ENCODE peak calls at places on chromosomes 2 and 18, in ten cellular contexts. N is MM.1S, U is upper lobe of right lung, X is fibroblast of lung, C is astrocyte, G is sigmoid colon, L is endothelial cell of umbilical vein, I is cardiac muscle cell, T is ovary, E is prostate gland. B is an unnamed sample.

GRCh38 chr2:26654061-26654340 is 12.8 kb upstream of the CIB4 start:
- DNase-seq in N (no peak), U (no peak), X (no peak), C (no peak), G (no peak), L (no peak), I (no peak), T (no peak), E (no peak), B (peak; percentile 53)

GRCh38 chr18:42113529-42114191 is 158.6 kb downstream of the PIK3C3 start:
- DNase-seq in N (peak; percentile 24), U (no peak), X (peak; percentile 52), C (peak; percentile 44), G (no peak), L (no peak), I (no peak), T (no peak), E (no peak), B (no peak)

GRCh38 chr2:70143314-70144150 is 47.3 kb downstream of the C2orf42 start:
- DNase-seq in N (peak; percentile 73), U (peak; percentile 64), X (peak; percentile 48), C (peak; percentile 25), G (peak; percentile 82), L (peak; percentile 78), I (peak; percentile 65), T (peak; percentile 42), E (peak; percentile 65), B (peak; percentile 79)

GRCh38 chr2:129888896-129889295 is 90.6 kb upstream of the RAB6C start:
- DNase-seq in N (no peak), U (no peak), X (peak; percentile 9), C (peak; percentile 2), G (no peak), L (no peak), I (no peak), T (no peak), E (no peak), B (no peak)

GRCh38 chr18:49161627-49162026 is 210.9 kb upstream of the SMAD7 start:
- DNase-seq in N (no peak), U (no peak), X (peak; percentile 89), C (peak; percentile 89), G (no peak), L (no peak), I (no peak), T (no peak), E (no peak), B (peak; percentile 86)

GRCh38 chr18:7089369-7089768 is 28.2 kb downstream of the LAMA1 start:
- DNase-seq in N (no peak), U (no peak), X (no peak), C (no peak), G (no peak), L (no peak), I (no peak), T (no peak), E (no peak), B (no peak)

GRCh38 chr2:201420442-201421113 is 30.7 kb downstream of the TRAK2 start:
- DNase-seq in N (no peak), U (no peak), X (peak; percentile 82), C (peak; percentile 83), G (no peak), L (peak; percentile 91), I (no peak), T (no peak), E (no peak), B (peak; percentile 68)

GRCh38 chr2:139155991-139156390 is 375.8 kb upstream of the NXPH2 start:
- DNase-seq in N (no peak), U (no peak), X (peak; percentile 1), C (no peak), G (no peak), L (no peak), I (peak; percentile 13), T (no peak), E (no peak), B (no peak)

GRCh38 chr2:25265022-25265421 is 76.7 kb downstream of the DNMT3A start:
- DNase-seq in N (no peak), U (no peak), X (no peak), C (no peak), G (no peak), L (no peak), I (no peak), T (peak; percentile 55), E (no peak), B (peak; percentile 30)

GRCh38 chr2:2229898-2230817 is 100.9 kb downstream of the MYT1L start:
- DNase-seq in N (no peak), U (no peak), X (no peak), C (no peak), G (no peak), L (no peak), I (peak; percentile 4), T (no peak), E (no peak), B (peak; percentile 37)

GRCh38 chr2:74850816-74851566 is 17.1 kb downstream of the HK2 start:
- DNase-seq in N (no peak), U (no peak), X (peak; percentile 83), C (peak; percentile 81), G (no peak), L (no peak), I (no peak), T (no peak), E (no peak), B (no peak)

GRCh38 chr2:106839849-106840595 is 45.9 kb downstream of the ST6GAL2 start:
- DNase-seq in N (peak; percentile 87), U (no peak), X (no peak), C (no peak), G (no peak), L (no peak), I (peak; percentile 83), T (no peak), E (peak; percentile 25), B (no peak)
- TF ChIP-seq CTCF in N (peak; percentile 88), U (peak; percentile 16), X (no peak), C (peak; percentile 27), G (no peak), L (no peak), I (peak; percentile 21), T (no peak), E (no peak), B (peak; percentile 12)

GRCh38 chr2:11877764-11878163 is 131.3 kb downstream of the LPIN1 start:
- DNase-seq in N (no peak), U (no peak), X (no peak), C (no peak), G (peak; percentile 8), L (no peak), I (no peak), T (no peak), E (no peak), B (no peak)
- H3K4me1 ChIP-seq in N (no peaks in the 10 kb centered on the region), U (peaks cover 3% of the 10 kb centered on the region), X (no peaks in the 10 kb centered on the region), C (no peaks in the 10 kb centered on the region), G (peaks cover 12% of the 10 kb centered on the region), L (peaks cover 2% of the 10 kb centered on the region), I (no peaks in the 10 kb centered on the region), T (no peaks in the 10 kb centered on the region), E (no peaks in the 10 kb centered on the region), B (no peaks in the 10 kb centered on the region)

GRCh38 chr2:192467953-192468660 is 273.4 kb upstream of the TMEFF2 start:
- DNase-seq in N (no peak), U (no peak), X (no peak), C (no peak), G (no peak), L (no peak), I (no peak), T (no peak), E (no peak), B (no peak)

GRCh38 chr2:192473331-192473730 is 278.6 kb upstream of the TMEFF2 start:
- DNase-seq in N (no peak), U (no peak), X (no peak), C (no peak), G (no peak), L (no peak), I (no peak), T (no peak), E (no peak), B (no peak)

GRCh38 chr2:192465145-192465544 is 270.4 kb upstream of the TMEFF2 start:
- DNase-seq in N (no peak), U (no peak), X (no peak), C (no peak), G (no peak), L (no peak), I (no peak), T (no peak), E (peak; percentile 38), B (no peak)

DNA sequence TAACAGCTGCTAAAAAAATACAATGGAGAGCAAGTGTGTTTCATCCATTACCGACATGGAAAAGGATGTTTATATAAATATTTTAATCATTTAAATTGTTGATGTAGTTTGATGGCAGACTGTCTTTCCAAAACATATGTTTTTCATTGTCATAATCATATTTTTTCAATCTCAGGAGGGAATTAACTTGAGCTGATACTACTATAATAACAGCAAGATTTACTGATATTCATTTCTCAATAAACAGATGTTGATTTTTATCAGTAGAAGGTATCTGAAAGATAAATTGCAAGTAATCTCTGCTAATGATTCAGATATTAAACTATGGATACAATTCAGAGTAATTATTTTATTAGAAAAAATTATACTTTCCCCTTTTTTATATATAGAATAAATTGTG is 274.9 kb upstream of the TMEFF2 start:
- DNase-seq in N (no peak), U (no peak), X (no peak), C (no peak), G (no peak), L (no peak), I (no peak), T (no peak), E (no peak), B (no peak)
- H3K4me3 ChIP-seq in N (no peak overlapping the region), U (no peak overlapping the region), X (no peak overlapping the region), C (no peak overlapping the region), G (no peak overlapping the region), L (no peak overlapping the region), I (no peak overlapping the region), T (no peak overlapping the region), E (no peak overlapping the region), B (no peak overlapping the region)

GRCh38 chr2:173571887-173572680 is 217.4 kb downstream of the CDCA7 start:
- DNase-seq in N (no peak), U (no peak), X (no peak), C (no peak), G (no peak), L (no peak), I (no peak), T (no peak), E (no peak), B (no peak)

GRCh38 chr2:173574304-173574703 is 219.6 kb downstream of the CDCA7 start:
- DNase-seq in N (no peak), U (no peak), X (no peak), C (no peak), G (no peak), L (no peak), I (no peak), T (no peak), E (no peak), B (no peak)

GRCh38 chr2:173571021-173571821 is 216.5 kb downstream of the CDCA7 start:
- DNase-seq in N (no peak), U (no peak), X (peak; percentile 35), C (no peak), G (no peak), L (peak; percentile 43), I (peak; percentile 52), T (no peak), E (peak; percentile 68), B (no peak)

GRCh38 chr2:173572848-173573247 is 218.2 kb downstream of the CDCA7 start:
- DNase-seq in N (peak; percentile 57), U (no peak), X (no peak), C (no peak), G (no peak), L (no peak), I (no peak), T (no peak), E (no peak), B (no peak)

DNA sequence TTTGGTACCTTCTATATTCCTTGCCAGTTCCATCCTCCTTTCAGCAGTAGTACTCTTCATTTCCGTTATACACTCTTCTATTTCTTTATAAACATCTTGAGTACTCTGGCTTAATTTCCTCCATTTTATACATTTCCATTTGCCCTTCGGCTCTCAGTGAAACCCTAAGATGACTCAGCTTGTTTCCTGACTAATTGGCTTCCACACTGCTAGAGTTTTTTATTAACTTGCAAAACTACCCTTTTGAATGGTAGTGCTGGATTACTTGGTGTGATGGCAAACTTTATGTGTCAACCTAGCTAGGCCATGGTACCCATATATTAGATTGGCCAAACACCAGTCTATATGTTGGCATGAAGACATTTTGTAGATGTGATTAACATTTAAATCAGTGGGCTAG is 220.0 kb downstream of the CDCA7 start:
- DNase-seq in N (no peak), U (no peak), X (peak; percentile 45), C (peak; percentile 38), G (no peak), L (peak; percentile 39), I (no peak), T (no peak), E (no peak), B (no peak)
- TF ChIP-seq CTCF in N (no peak), U (no peak), X (no peak), C (no peak), G (no peak), L (no peak), I (no peak), T (no peak), E (no peak), B (no peak)